ENCODE peak calls at places on chromosome 2, in nine cellular contexts. B is neural progenitor cell, Q is GM23248, V is hepatocyte, Z is GM23338, W is SK-N-SH, T is HCT116, F is MM.1S, K is OCI-LY7. Y is an unnamed sample. For H3K36me3, the result is how much of the 10 kb centered on the place peaks cover.

GRCh38 chr2:147399011-147399410 is 445.8 kb upstream of the ACVR2A start:
- DNase-seq in B (no peak), Q (no peak), Z (no peak), T (no peak), K (no peak), W (no peak), V (no peak), F (no peak), Y (no peak)

GRCh38 chr2:127175406-127175805 is 44.7 kb downstream of the CYP27C1 start:
- DNase-seq in K (no peak), F (no peak), Q (peak), T (no peak), B (no peak), W (no peak), V (peak), Z (no peak), Y (peak)

GRCh38 chr2:36812196-36812595 is 115.7 kb downstream of the VIT start:
- DNase-seq in V (no peak), W (peak), F (no peak), Q (peak), Z (peak), T (peak), K (no peak), B (peak), Y (peak)

GRCh38 chr2:69779258-69779989 is 37.5 kb downstream of the ANXA4 start:
- DNase-seq in T (peak), F (no peak), V (peak), Q (peak), B (no peak), W (no peak), Z (no peak), K (no peak), Y (peak)

GRCh38 chr2:77629529-77629928 is 107.4 kb upstream of the LRRTM4 start:
- DNase-seq in V (no peak), B (peak), F (no peak), Z (peak), T (no peak), K (no peak), Q (no peak), W (no peak), Y (no peak)

GRCh38 chr2:150997066-150997465 is 264.6 kb downstream of the RBM43 start:
- DNase-seq in W (peak), K (no peak), V (no peak), F (no peak), Q (no peak), B (no peak), T (no peak), Z (no peak), Y (no peak)

GRCh38 chr2:29031046-29031445 is 43.3 kb downstream of the PCARE start:
- DNase-seq in K (no peak), W (no peak), B (no peak), F (no peak), T (no peak), Z (no peak), Q (no peak), V (no peak), Y (no peak)

GRCh38 chr2:45963816-45964215 is 312.3 kb downstream of the PRKCE start:
- DNase-seq in F (no peak), V (no peak), T (peak), K (no peak), W (no peak), Z (no peak), Q (no peak), B (no peak), Y (no peak)

GRCh38 chr2:112031916-112032582 is 23.0 kb upstream of the TMEM87B start:
- DNase-seq in W (no peak), Q (peak), T (no peak), Z (peak), F (peak), V (no peak), B (peak), K (no peak), Y (no peak)

GRCh38 chr2:177551989-177552413 is 159.4 kb downstream of the AGPS start:
- DNase-seq in Q (peak), B (no peak), Z (peak), T (no peak), W (peak), K (peak), F (no peak), V (peak), Y (no peak)

GRCh38 chr2:71454221-71455010 is 1.1 kb downstream of the DYSF start:
- DNase-seq in Q (no peak), T (no peak), F (no peak), Z (peak), B (no peak), W (no peak), K (no peak), V (no peak), Y (peak)

GRCh38 chr2:231597014-231597611 is 4.4 kb downstream of the TEX44 start:
- DNase-seq in Q (peak), B (no peak), V (no peak), Z (no peak), F (no peak), T (no peak), K (no peak), W (no peak), Y (no peak)

GRCh38 chr2:124610141-124610540 is 585.1 kb downstream of the CNTNAP5 start:
- DNase-seq in Z (peak), K (no peak), T (no peak), B (no peak), Q (no peak), F (no peak), V (no peak), W (no peak), Y (no peak)

GRCh38 chr2:238236571-238236970 is 3.3 kb downstream of the HES6 start:
- DNase-seq in Q (no peak), K (no peak), T (no peak), V (no peak), Z (no peak), W (no peak), B (no peak), F (no peak), Y (no peak)

GRCh38 chr2:160324161-160324768 is 124.2 kb upstream of the ITGB6 start:
- DNase-seq in K (peak), Q (peak), V (peak), Z (peak), B (peak), W (peak), F (peak), T (peak), Y (peak)

GRCh38 chr2:23478087-23478932 is 93.3 kb downstream of the KLHL29 start:
- DNase-seq in F (no peak), Z (peak), W (no peak), Q (no peak), V (no peak), B (peak), T (no peak), K (no peak), Y (no peak)

DNA sequence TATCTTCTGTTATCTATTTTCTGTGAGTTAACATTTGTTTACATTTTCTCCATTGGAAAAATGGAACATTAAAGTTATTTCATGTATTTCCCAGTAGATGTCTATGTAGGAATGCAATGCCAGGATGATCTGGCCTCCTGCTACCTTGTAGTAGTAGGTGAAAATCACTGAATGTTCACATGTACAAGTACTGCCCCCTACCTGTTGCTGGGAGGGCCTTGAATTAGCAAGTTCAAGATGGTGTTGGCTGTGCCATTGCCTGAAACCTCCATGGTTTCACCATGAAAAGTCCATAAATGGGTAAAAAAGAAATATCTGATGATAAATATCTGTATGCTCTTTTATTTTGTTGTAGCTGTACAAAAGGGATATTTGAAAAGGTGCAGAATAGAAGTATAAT is 30.7 kb downstream of the XRCC5 start:
- DNase-seq in K (peak), F (peak), Z (peak), Q (peak), W (peak), B (peak), V (peak), T (peak), Y (peak)
- H3K36me3 ChIP-seq in K (half or more), F (under half), Z (half or more), Q (half or more), W (half or more), B (half or more), V (under half), T (half or more), Y (half or more)

GRCh38 chr2:171957061-171957460 is 34.8 kb downstream of the HAT1 start:
- DNase-seq in V (no peak), B (peak), K (no peak), Z (peak), Q (peak), F (no peak), W (no peak), T (no peak), Y (peak)
- TF ChIP-seq EZH2phosphoT487 in V (no peak), B (no peak), K (no peak), Z (no peak), Q (no peak), F (no peak), W (no peak), T (no peak), Y (no peak)

GRCh38 chr2:42132966-42133641 is 36.0 kb upstream of the EML4 start:
- DNase-seq in B (peak), T (peak), F (peak), V (peak), Z (peak), Q (peak), K (peak), W (peak), Y (peak)
- H3K27ac ChIP-seq in B (no peak), T (no peak), F (peak), V (peak), Z (no peak), Q (peak), K (peak), W (peak), Y (peak)

GRCh38 chr2:72955188-72956049 is 38.1 kb downstream of the EMX1 start:
- DNase-seq in T (no peak), W (no peak), B (peak), Q (no peak), K (no peak), V (no peak), F (no peak), Z (no peak), Y (no peak)

GRCh38 chr2:72956936-72957335 is 39.6 kb downstream of the EMX1 start:
- DNase-seq in K (no peak), B (no peak), F (no peak), Z (no peak), V (no peak), Q (no peak), T (no peak), W (no peak), Y (no peak)

GRCh38 chr2:72954376-72955187 is 37.3 kb downstream of the EMX1 start:
- DNase-seq in F (no peak), K (no peak), W (no peak), T (no peak), B (peak), Q (no peak), V (no peak), Z (no peak), Y (no peak)

GRCh38 chr2:72953976-72954375 is 36.7 kb downstream of the EMX1 start:
- DNase-seq in Q (no peak), F (no peak), K (peak), T (no peak), W (no peak), V (no peak), B (no peak), Z (no peak), Y (no peak)

DNA sequence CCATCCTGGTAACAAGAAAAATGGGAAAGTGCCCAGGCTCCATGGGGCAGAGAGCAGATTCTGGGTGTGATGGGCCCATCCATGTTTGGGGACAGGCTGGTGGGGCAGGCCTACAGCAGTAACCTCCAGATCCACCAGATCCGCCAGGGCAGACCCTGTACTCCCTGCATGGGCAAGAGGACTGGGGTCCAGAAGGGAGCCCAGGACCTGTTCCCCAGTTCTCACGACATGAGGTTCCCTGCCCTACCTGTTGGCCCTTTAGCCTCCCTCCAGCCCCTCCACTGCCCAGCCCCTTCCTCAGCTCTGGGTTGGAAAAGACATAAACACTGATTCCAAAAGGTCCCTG is 38.7 kb downstream of the EMX1 start:
- DNase-seq in K (no peak), V (no peak), F (no peak), Z (no peak), T (no peak), Q (no peak), W (no peak), B (no peak), Y (no peak)
- H3K36me3 ChIP-seq in K (under half), V (under half), F (under half), Z (under half), T (under half), Q (under half), W (under half), B (under half), Y (under half)

GRCh38 chr2:135931776-135932438 is 53.5 kb downstream of the DARS1 start:
- DNase-seq in K (no peak), F (no peak), B (no peak), Q (no peak), T (no peak), Z (no peak), V (no peak), W (no peak), Y (no peak)

GRCh38 chr2:135935914-135936313 is 49.5 kb downstream of the DARS1 start:
- DNase-seq in T (no peak), F (no peak), V (no peak), B (no peak), W (no peak), K (no peak), Q (no peak), Z (no peak), Y (no peak)

DNA sequence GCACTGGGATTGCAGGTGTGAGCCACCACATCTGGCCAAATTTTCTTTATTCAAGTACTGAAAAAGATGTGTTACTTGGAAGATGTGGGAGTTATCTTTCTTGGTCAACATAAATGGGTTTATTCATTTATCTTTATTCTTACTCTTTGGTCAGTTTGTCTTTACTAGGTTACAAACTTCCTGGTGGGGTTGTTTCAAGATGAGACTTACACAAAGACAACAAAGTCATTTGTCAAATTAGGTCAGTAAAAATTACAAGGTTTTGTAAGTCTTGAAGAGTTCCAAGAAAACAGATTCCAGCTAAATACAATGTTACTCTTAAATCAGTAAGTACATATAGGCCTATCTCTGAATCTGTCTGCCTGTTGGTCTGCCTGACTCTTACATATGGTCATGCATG is 48.9 kb downstream of the DARS1 start:
- DNase-seq in F (no peak), W (no peak), Q (no peak), B (no peak), K (no peak), V (no peak), Z (no peak), T (no peak), Y (no peak)
- TF ChIP-seq EZH2phosphoT487 in F (no peak), W (no peak), Q (no peak), B (no peak), K (no peak), V (no peak), Z (no peak), T (no peak), Y (no peak)

DNA sequence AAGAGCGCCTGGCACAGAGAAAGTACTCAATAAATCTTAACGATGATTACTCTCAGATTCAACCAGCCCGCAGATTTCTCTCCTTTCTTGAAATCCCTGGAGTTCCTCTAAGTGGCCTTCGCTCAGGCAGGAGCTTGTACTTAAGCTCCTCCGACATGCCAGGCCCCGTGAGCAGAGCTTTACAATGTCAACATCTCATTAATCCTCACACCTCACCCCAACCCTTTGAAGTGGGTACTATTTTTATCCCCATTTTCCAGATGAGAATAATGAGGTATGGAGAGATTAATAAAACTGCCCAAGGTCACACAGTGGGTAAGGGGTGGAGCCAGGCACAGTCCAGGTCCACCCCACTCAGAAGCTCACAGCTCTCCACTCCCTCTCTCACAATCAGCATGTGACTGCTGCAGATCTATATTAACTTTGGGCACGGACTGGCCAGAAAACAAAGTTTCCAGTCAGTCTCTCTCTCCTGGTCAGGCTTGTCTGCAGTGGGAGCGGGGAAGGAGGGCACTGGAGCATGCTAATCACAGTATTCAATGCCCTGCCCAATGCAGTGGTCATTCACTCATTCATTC is 18.0 kb downstream of the DNMT3A start:
- DNase-seq in F (no peak), K (no peak), V (no peak), Q (no peak), W (no peak), Z (no peak), T (no peak), B (no peak), Y (no peak)
- H3K27ac ChIP-seq in F (no peak), K (no peak), V (peak), Q (no peak), W (no peak), Z (no peak), T (no peak), B (no peak), Y (no peak)

DNA sequence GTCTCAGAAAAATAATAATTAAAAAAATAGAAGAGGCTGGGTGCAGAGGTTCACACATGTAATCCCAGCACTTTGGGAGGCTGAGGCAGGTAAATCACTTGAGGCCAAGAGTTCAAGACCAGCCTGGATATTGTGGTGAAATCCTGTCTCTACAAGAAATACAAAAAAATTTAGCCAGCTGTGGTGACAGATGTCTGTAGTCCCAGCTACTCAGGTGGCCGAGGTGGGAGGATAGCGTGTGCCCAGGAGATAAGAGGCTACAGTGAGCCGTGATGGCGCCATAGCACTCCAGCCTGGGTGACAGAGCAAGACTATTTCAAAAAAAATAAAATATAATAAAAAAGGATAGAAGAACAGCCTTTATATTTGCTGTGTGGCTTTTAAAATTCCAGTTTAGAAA is 35.9 kb downstream of the SMC6 start:
- DNase-seq in W (no peak), K (no peak), V (no peak), B (no peak), T (no peak), Q (no peak), F (no peak), Z (no peak), Y (no peak)
- H3K36me3 ChIP-seq in W (half or more), K (half or more), V (under half), B (under half), T (under half), Q (half or more), F (under half), Z (half or more), Y (under half)

GRCh38 chr2:172084734-172085459 is 410 bp upstream of the DLX1 start:
- DNase-seq in K (peak), B (peak), Q (peak), W (peak), T (peak), Z (peak), F (peak), V (peak), Y (peak)
- TF ChIP-seq EZH2phosphoT487 in K (no peak), B (no peak), Q (no peak), W (no peak), T (no peak), Z (peak), F (no peak), V (no peak), Y (no peak)

GRCh38 chr2:190235101-190235500 is 84.5 kb downstream of the HIBCH start:
- DNase-seq in Z (no peak), F (no peak), B (no peak), W (no peak), T (no peak), Q (peak), K (no peak), V (no peak), Y (no peak)
- H3K27ac ChIP-seq in Z (no peak), F (no peak), B (no peak), W (no peak), T (no peak), Q (no peak), K (no peak), V (no peak), Y (no peak)

DNA sequence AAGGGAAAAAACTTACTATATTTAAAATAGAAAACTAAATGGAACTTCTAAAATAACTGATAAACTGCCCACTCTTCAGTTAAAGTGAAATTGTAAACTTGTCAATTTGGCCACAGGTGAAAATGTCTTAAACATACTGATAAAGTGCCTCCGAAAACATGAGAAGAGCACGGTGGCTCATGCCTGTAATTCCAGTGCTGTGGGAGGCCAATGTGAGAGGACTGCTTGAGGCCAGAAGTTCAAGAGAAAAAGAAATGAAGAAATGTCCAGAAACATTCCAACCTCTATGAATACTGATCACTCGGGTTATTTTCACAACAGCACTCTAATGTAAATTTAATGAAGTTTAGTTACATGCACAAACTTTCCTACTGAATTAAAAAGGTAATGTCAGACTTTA is 63.4 kb upstream of the DNER start:
- DNase-seq in F (no peak), V (no peak), Q (no peak), T (no peak), W (no peak), B (no peak), Z (no peak), K (no peak), Y (no peak)
- H3K36me3 ChIP-seq in F (under half), V (under half), Q (half or more), T (under half), W (half or more), B (under half), Z (under half), K (half or more), Y (under half)